ENCODE peak calls at places on chromosomes 2 and 18, in four cellular contexts. Y, H, V and B are unnamed samples.

GRCh38 chr2:239949079-239949478 is 76.1 kb downstream of the NDUFA10 start:
- DNase-seq in V (no peak), H (no peak), Y (no peak), B (no peak)

GRCh38 chr2:68809324-68810240 is 61.6 kb downstream of the BMP10 start:
- DNase-seq in Y (no peak), V (no peak), H (peak; percentile 84), B (no peak)

GRCh38 chr2:219902870-219903269 is 275.4 kb downstream of the SLC4A3 start:
- DNase-seq in Y (no peak), H (no peak), V (no peak), B (no peak)

GRCh38 chr2:70498054-70498453 is 55.6 kb downstream of the TGFA start:
- DNase-seq in Y (no peak), V (no peak), H (peak; percentile 36), B (no peak)

GRCh38 chr2:1477196-1478040 is 64.2 kb downstream of the TPO start:
- DNase-seq in Y (peak; percentile 76), H (no peak), V (no peak), B (no peak)

GRCh38 chr2:67036446-67036845 is 360.7 kb upstream of the ETAA1 start:
- DNase-seq in V (no peak), Y (no peak), H (no peak), B (no peak)

GRCh38 chr2:150482667-150483260 is 4.7 kb downstream of the RND3 start:
- DNase-seq in Y (no peak), V (no peak), H (peak; percentile 63), B (no peak)

GRCh38 chr2:91442246-91442905 is 2750.9 kb downstream of the RPIA start:
- DNase-seq in V (no peak), Y (peak; percentile 80), H (no peak), B (no peak)

GRCh38 chr18:62938451-62938850 is 223.1 kb downstream of the PHLPP1 start:
- DNase-seq in H (no peak), V (no peak), Y (no peak), B (no peak)

GRCh38 chr18:70457788-70458187 is 168.9 kb downstream of the SOCS6 start:
- DNase-seq in H (no peak), V (no peak), Y (no peak), B (no peak)

GRCh38 chr2:23593396-23594078 is 208.6 kb downstream of the KLHL29 start:
- DNase-seq in H (no peak), V (no peak), Y (peak; percentile 40), B (no peak)

GRCh38 chr2:242048479-242048878 is 178.9 kb downstream of the RTP5 start:
- DNase-seq in V (no peak), Y (no peak), H (no peak), B (no peak)

GRCh38 chr2:134225841-134226240 is 28.0 kb upstream of the MGAT5 start:
- DNase-seq in V (no peak), Y (no peak), H (no peak), B (no peak)

GRCh38 chr2:54551123-54551756 is 95.1 kb downstream of the SPTBN1 start:
- DNase-seq in Y (no peak), V (no peak), H (no peak), B (no peak)

GRCh38 chr2:8003462-8004075 is 678.3 kb upstream of the ID2 start:
- DNase-seq in V (peak; percentile 54), H (no peak), Y (no peak), B (no peak)

GRCh38 chr18:68742206-68742605 is 27.3 kb upstream of the TMX3 start:
- DNase-seq in H (no peak), Y (no peak), V (no peak), B (no peak)

GRCh38 chr18:51437280-51438271 is 240.1 kb upstream of the MEX3C start:
- DNase-seq in H (peak; percentile 71), Y (no peak), V (no peak), B (no peak)

GRCh38 chr2:195202163-195202845 is 454.7 kb upstream of the SLC39A10 start:
- DNase-seq in Y (no peak), H (peak; percentile 17), V (peak; percentile 60), B (no peak)

GRCh38 chr18:52394602-52395001 is 54.6 kb downstream of the DCC start:
- DNase-seq in Y (no peak), V (peak; percentile 40), H (no peak), B (no peak)

GRCh38 chr2:227826563-227826962 is 12.9 kb downstream of the CCL20 start:
- DNase-seq in V (no peak), H (no peak), Y (no peak), B (no peak)

GRCh38 chr2:9778012-9778411 is 65.3 kb upstream of the TAF1B start:
- DNase-seq in V (no peak), H (no peak), Y (peak; percentile 67), B (no peak)

GRCh38 chr2:241898681-241899270 is 29.2 kb downstream of the RTP5 start:
- DNase-seq in V (no peak), H (no peak), Y (peak; percentile 68), B (peak; percentile 10)

GRCh38 chr18:44636241-44636640 is 44.4 kb upstream of the SETBP1 start:
- DNase-seq in H (no peak), V (no peak), Y (no peak), B (no peak)

GRCh38 chr18:9184998-9185613 is 48.5 kb downstream of the ANKRD12 start:
- DNase-seq in Y (no peak), H (no peak), V (peak; percentile 6), B (no peak)

GRCh38 chr2:226256709-226257401 is 542.8 kb downstream of the IRS1 start:
- DNase-seq in Y (no peak), V (no peak), H (no peak), B (no peak)

GRCh38 chr18:48347756-48348326 is 61.3 kb downstream of the ZBTB7C start:
- DNase-seq in H (no peak), Y (no peak), V (no peak), B (no peak)

GRCh38 chr18:48348739-48349138 is 60.4 kb downstream of the ZBTB7C start:
- DNase-seq in Y (peak; percentile 59), V (no peak), H (no peak), B (no peak)

GRCh38 chr18:48342125-48342524 is 67.1 kb downstream of the ZBTB7C start:
- DNase-seq in H (no peak), Y (peak; percentile 56), V (no peak), B (no peak)

GRCh38 chr18:48342588-48342987 is 66.6 kb downstream of the ZBTB7C start:
- DNase-seq in V (no peak), Y (no peak), H (no peak), B (no peak)

DNA sequence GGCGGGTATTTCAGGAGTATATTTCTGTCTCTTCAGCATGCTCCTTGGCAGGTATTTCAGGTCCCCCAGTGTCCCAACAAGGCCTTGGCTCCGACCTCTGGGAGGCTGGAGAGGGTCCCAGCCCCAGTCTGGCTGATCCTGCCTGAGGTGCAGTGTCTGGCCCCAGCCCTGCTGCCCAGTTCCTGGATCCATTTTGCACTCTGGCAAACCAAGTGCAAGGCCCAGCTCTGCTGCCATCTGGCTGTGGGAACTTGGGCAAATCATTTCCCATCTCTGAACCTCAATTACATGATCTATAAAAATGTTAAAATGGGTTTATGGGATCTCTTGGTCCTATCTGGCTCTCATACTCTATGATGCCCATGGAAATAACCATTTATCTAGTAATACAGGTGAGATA is 63.6 kb downstream of the ZBTB7C start:
- DNase-seq in H (peak; percentile 33), Y (peak; percentile 58), V (peak; percentile 13), B (no peak)
- TF ChIP-seq CTCF in H (peak; percentile 71), Y (peak; percentile 23), V (peak; percentile 56), B (no peak)

DNA sequence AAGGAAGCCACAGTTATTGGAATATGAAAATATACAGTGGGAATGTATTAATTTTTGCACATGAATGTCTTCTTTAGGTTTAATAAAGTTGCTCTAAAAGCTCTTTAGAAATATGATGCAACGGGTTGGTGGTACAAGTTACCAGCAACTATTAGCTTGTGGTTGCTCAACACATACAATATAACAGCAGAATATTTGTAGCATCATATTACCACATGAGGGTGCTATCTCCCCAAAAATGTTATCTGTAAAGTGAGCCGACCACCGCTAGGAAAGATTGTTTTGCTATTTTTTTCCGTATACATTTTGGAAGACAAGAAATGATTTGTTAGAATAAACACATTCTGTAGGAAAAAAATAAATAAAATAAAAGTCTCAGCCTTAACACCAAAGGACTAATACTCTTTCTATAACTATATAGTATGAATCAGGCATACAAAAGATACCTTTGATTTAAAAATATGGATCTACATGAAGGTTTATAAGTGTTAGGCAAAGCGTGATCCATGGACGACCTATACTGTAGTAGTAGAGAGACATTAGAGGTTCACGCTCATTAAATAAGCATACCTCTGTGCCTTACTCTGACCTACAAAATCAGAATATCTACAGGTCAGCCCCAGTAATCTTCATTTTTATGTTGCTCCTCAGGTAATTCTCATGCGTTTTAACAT is 1110.7 kb upstream of the ACVR2A start:
- DNase-seq in V (peak; percentile 68), Y (no peak), H (peak; percentile 71), B (no peak)
- TF ChIP-seq CTCF in V (peak; percentile 42), Y (peak; percentile 51), H (peak; percentile 37), B (no peak)

GRCh38 chr2:118632921-118633320 is 214.5 kb downstream of the EN1 start:
- DNase-seq in Y (no peak), H (no peak), V (no peak), B (no peak)
- TF ChIP-seq CTCF in Y (no peak), H (no peak), V (no peak), B (no peak)

GRCh38 chr2:147331790-147332419 is 512.9 kb upstream of the ACVR2A start:
- DNase-seq in V (peak; percentile 14), Y (no peak), H (peak; percentile 54), B (no peak)
- TF ChIP-seq CTCF in V (peak; percentile 47), Y (peak; percentile 24), H (peak; percentile 53), B (peak; percentile 5)

GRCh38 chr2:230865766-230866703 is 1.3 kb downstream of the ITM2C start:
- DNase-seq in Y (peak; percentile 85), V (peak; percentile 22), H (no peak), B (peak; percentile 42)

GRCh38 chr2:230864605-230865323 is at the start of gene ITM2C:
- DNase-seq in V (peak; percentile 38), Y (peak; percentile 91), H (peak; percentile 38), B (peak; percentile 52)

GRCh38 chr2:230866704-230867561 is 2.2 kb downstream of the ITM2C start:
- DNase-seq in H (no peak), Y (peak; percentile 87), V (peak; percentile 40), B (no peak)

GRCh38 chr2:230864122-230864604 is 579 bp upstream of the ITM2C start:
- DNase-seq in Y (no peak), V (no peak), H (no peak), B (no peak)

DNA sequence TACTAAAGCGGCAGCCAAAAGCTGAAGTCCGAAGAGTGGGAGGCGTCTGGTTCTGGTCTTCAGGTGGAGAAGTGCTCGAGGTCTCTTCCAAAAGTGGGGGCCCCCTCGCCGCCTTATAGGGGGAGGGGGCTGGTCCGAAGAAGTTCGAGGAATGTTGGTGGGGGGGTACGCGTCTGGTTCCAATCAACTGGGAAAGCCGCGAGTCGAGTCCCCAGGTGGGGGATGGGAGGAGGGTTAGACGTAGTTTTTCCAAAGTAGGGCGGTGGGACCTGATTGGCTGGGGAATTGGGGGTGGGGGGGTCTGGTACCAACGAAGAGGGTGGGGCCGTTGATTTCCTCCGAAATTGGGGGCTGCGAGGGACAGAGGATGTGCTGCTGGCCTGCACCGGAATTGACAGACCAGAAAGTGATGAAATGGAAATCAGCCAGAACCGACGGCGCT is 603 bp downstream of the ITM2C start:
- DNase-seq in H (no peak), Y (no peak), V (no peak), B (no peak)
- TF ChIP-seq CTCF in H (no peak), Y (no peak), V (no peak), B (no peak)

GRCh38 chr2:145431181-145431951 is 911.4 kb upstream of the ZEB2 start:
- DNase-seq in Y (no peak), V (no peak), H (peak; percentile 42), B (no peak)
- TF ChIP-seq CTCF in Y (no peak), V (no peak), H (peak; percentile 42), B (no peak)